ENCODE peak calls at places on chromosomes 6 and 20, in eight cellular contexts. O, G, C, E, J, K, Y and Z are unnamed samples.

GRCh38 chr6:26578279-26578678 is 18.5 kb upstream of the ABT1 start:
- DNase-seq in O (no peak), G (no peak), C (no peak), E (no peak), J (no peak), K (no peak), Y (no peak), Z (no peak)

GRCh38 chr6:23446394-23447001 is 679.5 kb upstream of the NRSN1 start:
- DNase-seq in O (no peak), G (no peak), C (peak; percentile 45), E (peak; percentile 24), J (no peak), K (no peak), Y (peak; percentile 34), Z (no peak)

GRCh38 chr6:160329188-160329587 is 19.0 kb upstream of the SLC22A3 start:
- DNase-seq in O (no peak), G (no peak), C (no peak), E (no peak), J (no peak), K (no peak), Y (no peak), Z (no peak)

GRCh38 chr6:118325220-118325860 is 222.8 kb upstream of the PLN start:
- DNase-seq in O (no peak), G (no peak), C (no peak), E (no peak), J (peak; percentile 29), K (no peak), Y (peak; percentile 21), Z (no peak)

GRCh38 chr6:80457044-80457933 is 350.8 kb downstream of the BCKDHB start:
- DNase-seq in O (no peak), G (no peak), C (peak; percentile 88), E (no peak), J (peak; percentile 61), K (peak; percentile 82), Y (peak; percentile 94), Z (no peak)

GRCh38 chr6:42287756-42288155 is 70.1 kb upstream of the MRPS10 start:
- DNase-seq in O (no peak), G (no peak), C (no peak), E (no peak), J (no peak), K (no peak), Y (no peak), Z (no peak)

GRCh38 chr20:4227085-4227821 is 211.9 kb upstream of the RNF24 start:
- DNase-seq in O (no peak), G (no peak), C (no peak), E (peak; percentile 14), J (no peak), K (no peak), Y (peak; percentile 63), Z (peak; percentile 17)

GRCh38 chr6:38524436-38525145 is 115.1 kb downstream of the BTBD9 start:
- DNase-seq in O (no peak), G (no peak), C (no peak), E (no peak), J (no peak), K (no peak), Y (no peak), Z (no peak)

GRCh38 chr6:47729019-47729418 is 30.6 kb downstream of the ADGRF4 start:
- DNase-seq in O (no peak), G (no peak), C (no peak), E (no peak), J (no peak), K (no peak), Y (peak; percentile 95), Z (no peak)

GRCh38 chr6:168711049-168711640 is 270.2 kb downstream of the SMOC2 start:
- DNase-seq in O (no peak), G (no peak), C (no peak), E (no peak), J (no peak), K (peak; percentile 16), Y (no peak), Z (no peak)

GRCh38 chr6:100177956-100178355 is 183.9 kb upstream of the MCHR2 start:
- DNase-seq in O (no peak), G (no peak), C (no peak), E (no peak), J (no peak), K (no peak), Y (no peak), Z (no peak)

GRCh38 chr20:48056218-48056617 is 270.9 kb upstream of the SULF2 start:
- DNase-seq in O (no peak), G (no peak), C (no peak), E (no peak), J (no peak), K (no peak), Y (peak; percentile 34), Z (no peak)

GRCh38 chr6:121482004-121482693 is 46.7 kb downstream of the GJA1 start:
- DNase-seq in O (no peak), G (no peak), C (peak; percentile 54), E (no peak), J (no peak), K (no peak), Y (peak; percentile 88), Z (no peak)

GRCh38 chr20:56032251-56032650 is 26.9 kb upstream of the CBLN4 start:
- DNase-seq in O (no peak), G (no peak), C (no peak), E (no peak), J (no peak), K (no peak), Y (no peak), Z (no peak)

DNA sequence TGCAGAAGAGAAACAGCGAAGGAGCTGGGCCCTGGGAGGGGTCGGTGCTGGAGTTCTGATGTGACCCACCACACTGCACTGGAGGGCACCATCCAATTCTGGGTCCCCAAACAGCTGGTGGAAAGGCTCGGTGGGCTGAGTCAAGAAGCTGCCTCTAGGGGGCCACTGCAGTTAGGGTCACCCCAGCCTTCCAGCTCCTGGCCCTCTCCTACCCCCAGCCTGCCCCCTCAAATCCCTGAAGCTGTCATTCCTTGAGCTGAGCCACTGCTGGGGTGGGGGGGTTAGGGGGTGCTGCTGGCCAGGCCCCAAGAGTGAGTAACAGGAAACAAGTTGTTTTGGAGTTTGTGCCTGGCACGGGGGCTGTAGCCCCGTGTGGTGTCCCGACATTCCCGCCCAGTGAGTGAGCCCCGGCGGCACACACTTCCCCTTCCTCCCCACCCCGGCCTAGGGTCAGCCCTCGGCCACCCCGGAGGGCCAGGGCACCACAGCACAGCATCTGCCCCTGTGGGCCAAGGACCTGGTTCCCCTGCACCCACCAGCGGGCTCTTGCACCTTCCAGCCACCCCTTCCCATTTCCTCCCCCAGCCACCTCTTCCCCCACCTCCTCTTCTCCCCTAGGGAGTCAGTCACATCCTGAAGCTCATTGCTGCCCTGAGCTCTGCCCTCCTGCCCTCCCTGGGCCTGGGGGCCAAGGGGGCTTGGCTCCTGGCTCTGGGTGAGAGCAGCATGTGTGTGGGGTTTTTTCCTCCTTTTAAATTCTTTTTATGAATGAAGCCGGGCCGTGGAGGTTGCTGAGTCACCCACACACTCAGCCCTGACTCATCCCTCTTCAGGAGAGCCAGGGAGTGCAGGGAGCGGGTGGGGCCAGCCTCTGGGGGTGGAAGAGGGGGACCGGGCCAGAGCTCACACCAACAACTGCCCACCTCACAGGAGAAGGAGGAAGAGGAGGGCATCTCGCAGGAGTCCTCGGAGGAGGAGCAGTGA is 4.6 kb downstream of the SMIM29 start:
- DNase-seq in O (no peak), G (no peak), C (peak; percentile 72), E (no peak), J (peak; percentile 50), K (peak; percentile 75), Y (peak; percentile 91), Z (peak; percentile 82)
- TF ChIP-seq CTCF in O (no peak), G (peak; percentile 42), C (peak; percentile 54), E (peak; percentile 27), J (no peak), K (no peak), Y (peak; percentile 26), Z (no peak)

GRCh38 chr20:38732981-38733380 is 8.7 kb downstream of the SLC32A1 start:
- DNase-seq in O (no peak), G (no peak), C (no peak), E (no peak), J (no peak), K (no peak), Y (no peak), Z (no peak)

GRCh38 chr20:38729767-38730166 is 5.5 kb downstream of the SLC32A1 start:
- DNase-seq in O (no peak), G (no peak), C (no peak), E (no peak), J (no peak), K (no peak), Y (no peak), Z (no peak)

GRCh38 chr20:38730167-38730988 is 6.1 kb downstream of the SLC32A1 start:
- DNase-seq in O (no peak), G (peak; percentile 42), C (no peak), E (no peak), J (no peak), K (no peak), Y (no peak), Z (peak; percentile 30)

GRCh38 chr20:38730989-38731737 is 6.9 kb downstream of the SLC32A1 start:
- DNase-seq in O (no peak), G (peak; percentile 85), C (no peak), E (peak; percentile 78), J (peak; percentile 64), K (peak; percentile 58), Y (peak; percentile 53), Z (peak; percentile 86)

GRCh38 chr20:38731738-38732113 is 7.4 kb downstream of the SLC32A1 start:
- DNase-seq in O (no peak), G (no peak), C (no peak), E (no peak), J (no peak), K (no peak), Y (no peak), Z (no peak)
- TF ChIP-seq CTCF in O (no peak), G (no peak), C (no peak), E (no peak), J (no peak), K (no peak), Y (no peak), Z (peak; percentile 64)

GRCh38 chr6:21382821-21383455 is 210.6 kb upstream of the SOX4 start:
- DNase-seq in O (no peak), G (no peak), C (no peak), E (peak; percentile 28), J (no peak), K (no peak), Y (no peak), Z (no peak)

GRCh38 chr6:21377356-21377755 is 216.2 kb upstream of the SOX4 start:
- DNase-seq in O (no peak), G (no peak), C (no peak), E (no peak), J (no peak), K (no peak), Y (no peak), Z (no peak)

GRCh38 chr6:21383499-21384085 is 210.0 kb upstream of the SOX4 start:
- DNase-seq in O (no peak), G (no peak), C (no peak), E (no peak), J (no peak), K (no peak), Y (no peak), Z (no peak)

GRCh38 chr6:21384211-21384610 is 209.3 kb upstream of the SOX4 start:
- DNase-seq in O (no peak), G (no peak), C (no peak), E (no peak), J (no peak), K (peak; percentile 29), Y (no peak), Z (no peak)

GRCh38 chr6:21381336-21381963 is 212.1 kb upstream of the SOX4 start:
- DNase-seq in O (no peak), G (no peak), C (no peak), E (no peak), J (no peak), K (no peak), Y (no peak), Z (no peak)
- TF ChIP-seq CTCF in O (no peak), G (no peak), C (no peak), E (no peak), J (no peak), K (no peak), Y (no peak), Z (no peak)

GRCh38 chr6:91713911-91714310 is 1127.0 kb upstream of the MAP3K7 start:
- DNase-seq in O (no peak), G (no peak), C (no peak), E (no peak), J (no peak), K (no peak), Y (peak; percentile 54), Z (no peak)
- TF ChIP-seq CTCF in O (no peak), G (no peak), C (no peak), E (no peak), J (no peak), K (no peak), Y (peak; percentile 5), Z (no peak)